ENCODE peak calls at places on chromosomes 4 and X, in four cellular contexts. S, R, V and A are unnamed samples. For H3K4me1, the result is how much of the 10 kb centered on the place peaks cover.

GRCh38 chr4:2402053-2402452 is 16.4 kb downstream of the ZFYVE28 start:
- DNase-seq in V (no peak), S (peak), R (peak), A (no peak)

GRCh38 chr4:42715807-42716482 is 59.0 kb upstream of the ATP8A1 start:
- DNase-seq in R (no peak), V (no peak), S (no peak), A (no peak)

GRCh38 chr4:165133150-165133549 is 20.5 kb upstream of the TMEM192 start:
- DNase-seq in V (no peak), R (no peak), S (no peak), A (no peak)

GRCh38 chr4:150402968-150403367 is 179.0 kb upstream of the MAB21L2 start:
- DNase-seq in V (no peak), S (no peak), R (no peak), A (peak)

GRCh38 chrX:144259054-144259453 is 375.2 kb downstream of the UBE2NL start:
- DNase-seq in S (no peak), V (no peak), R (no peak), A (peak)

GRCh38 chrX:105331244-105331643 is 110.8 kb upstream of the TEX13A start:
- DNase-seq in S (no peak), R (peak), V (no peak), A (no peak)

GRCh38 chr4:80417019-80417418 is 81.5 kb downstream of the CFAP299 start:
- DNase-seq in V (no peak), S (no peak), R (no peak), A (no peak)

GRCh38 chrX:115949900-115950822 is 220.4 kb upstream of the AGTR2 start:
- DNase-seq in R (peak), S (no peak), V (no peak), A (no peak)

GRCh38 chr4:89357346-89357745 is 49.7 kb upstream of the GPRIN3 start:
- DNase-seq in V (no peak), S (no peak), R (no peak), A (no peak)

GRCh38 chr4:128775916-128776315 is 33.6 kb upstream of the JADE1 start:
- DNase-seq in R (no peak), S (no peak), V (no peak), A (no peak)

GRCh38 chr4:25098964-25099843 is 61.0 kb downstream of the SEPSECS start:
- DNase-seq in S (peak), V (no peak), R (peak), A (no peak)

GRCh38 chrX:44669626-44670025 is 127.0 kb upstream of the FUNDC1 start:
- DNase-seq in R (peak), V (no peak), S (no peak), A (no peak)

GRCh38 chrX:131830400-131831184 is 192.5 kb upstream of the STK26 start:
- DNase-seq in V (peak), S (peak), R (peak), A (peak)

GRCh38 chr4:35709080-35709479 is 535.2 kb downstream of the ARAP2 start:
- DNase-seq in S (no peak), R (no peak), V (no peak), A (no peak)

GRCh38 chrX:153226344-153227190 is 47.5 kb downstream of the MAGEA1 start:
- DNase-seq in S (peak), R (peak), V (no peak), A (no peak)

GRCh38 chrX:80648023-80648422 is 161.7 kb downstream of the BRWD3 start:
- DNase-seq in S (no peak), R (peak), V (no peak), A (no peak)

GRCh38 chr4:14700544-14700943 is 301.7 kb upstream of the CPEB2 start:
- DNase-seq in V (no peak), R (no peak), S (no peak), A (no peak)

GRCh38 chrX:38352362-38352761 is at the start of gene OTC:
- DNase-seq in R (no peak), S (no peak), V (no peak), A (no peak)

GRCh38 chr4:164718817-164719216 is 35.1 kb upstream of the SMIM31 start:
- DNase-seq in R (no peak), S (no peak), V (no peak), A (no peak)

GRCh38 chrX:103250977-103251376 is 4.0 kb downstream of the TCEAL8 start:
- DNase-seq in V (no peak), S (peak), R (peak), A (no peak)

GRCh38 chr4:16294455-16294854 is 68.2 kb upstream of the TAPT1 start:
- DNase-seq in V (no peak), S (no peak), R (no peak), A (no peak)

GRCh38 chrX:47751670-47752069 is 85.0 kb upstream of the ZNF81 start:
- DNase-seq in V (no peak), S (peak), R (peak), A (peak)

GRCh38 chr4:149999485-150000074 is 78.7 kb upstream of the DCLK2 start:
- DNase-seq in S (no peak), V (no peak), R (peak), A (peak)

GRCh38 chrX:130091976-130092522 is 18.2 kb downstream of the ELF4 start:
- DNase-seq in S (peak), R (no peak), V (peak), A (peak)

GRCh38 chr4:184475096-184475461 is 729 bp upstream of the IRF2 start:
- DNase-seq in V (peak), S (peak), R (peak), A (peak)

GRCh38 chr4:635851-636627 is 10.7 kb downstream of the PDE6B start:
- DNase-seq in S (no peak), V (no peak), R (no peak), A (no peak)

GRCh38 chr4:101753702-101754101 is 36.8 kb upstream of the BANK1 start:
- DNase-seq in S (no peak), V (no peak), R (no peak), A (no peak)

GRCh38 chr4:147683717-147684700 is at the start of gene PRMT9:
- DNase-seq in V (peak), R (peak), S (peak), A (peak)

GRCh38 chr4:153151535-153152452 is 52.4 kb upstream of the TRIM2 start:
- DNase-seq in V (peak), R (peak), S (peak), A (no peak)

GRCh38 chrX:85611926-85612325 is 232.5 kb upstream of the POF1B start:
- DNase-seq in R (peak), V (no peak), S (no peak), A (peak)

GRCh38 chrX:71053217-71053621 is 14.9 kb downstream of the SNX12 start:
- DNase-seq in V (no peak), R (no peak), S (no peak), A (peak)

DNA sequence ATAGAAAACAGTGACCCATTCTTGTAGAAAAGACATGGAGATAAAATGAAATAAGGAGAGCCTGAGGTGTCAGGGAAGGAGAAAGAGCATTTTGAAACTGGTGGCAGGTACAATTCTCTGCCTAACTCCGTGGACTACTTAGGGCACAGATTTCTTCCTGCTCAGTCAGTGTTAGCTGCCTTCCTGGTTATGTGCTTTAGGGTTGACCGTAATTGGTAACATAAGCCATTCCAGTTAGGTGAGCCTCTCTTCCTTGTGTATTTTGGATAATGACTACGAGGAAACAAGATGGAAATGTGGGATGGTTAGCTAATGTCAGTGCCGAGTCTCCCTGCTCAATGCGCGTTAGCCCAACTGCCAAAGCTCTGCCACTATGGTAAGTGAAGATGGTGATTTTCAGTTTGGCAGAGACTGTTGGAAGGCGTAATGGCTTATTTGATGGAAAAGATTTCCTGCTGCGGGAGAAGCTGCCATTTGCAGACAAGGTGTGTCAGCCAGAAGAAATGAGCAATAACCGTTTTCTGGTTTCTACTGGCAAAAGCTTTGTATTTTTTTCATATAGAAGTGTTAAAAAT is 174.1 kb downstream of the CBR4 start:
- DNase-seq in S (no peak), V (no peak), R (no peak), A (no peak)
- H3K4me1 ChIP-seq in S (under half), V (under half), R (under half), A (under half)

GRCh38 chr4:186689476-186689875 is 34.2 kb downstream of the FAT1 start:
- DNase-seq in V (no peak), R (no peak), S (no peak), A (no peak)
- H3K4me1 ChIP-seq in V (under half), R (half or more), S (under half), A (under half)

GRCh38 chrX:24148535-24149345 is 789 bp upstream of the ZFX start:
- DNase-seq in R (peak), V (peak), S (no peak), A (no peak)
- H3K4me1 ChIP-seq in R (half or more), V (under half), S (under half), A (under half)

DNA sequence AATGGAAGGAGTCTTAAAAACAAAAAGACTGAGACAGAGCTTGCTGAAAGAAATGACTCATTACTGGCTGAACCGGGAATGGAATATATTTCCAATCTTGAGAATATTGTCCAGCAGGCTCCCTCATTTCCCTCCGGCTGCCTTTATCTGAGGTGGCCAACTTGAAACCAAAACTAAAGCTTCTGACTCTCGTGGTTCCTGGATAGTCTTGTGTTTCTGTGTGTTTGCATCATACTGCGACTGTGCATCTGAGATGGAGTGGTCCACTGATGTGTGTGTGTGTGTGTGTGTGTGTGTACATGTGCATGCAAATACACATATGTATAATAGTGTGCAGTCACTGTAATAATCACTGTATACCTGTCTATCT is 145.6 kb upstream of the SCML1 start:
- DNase-seq in V (no peak), S (no peak), R (peak), A (peak)
- H3K4me1 ChIP-seq in V (under half), S (under half), R (under half), A (under half)

GRCh38 chr4:78566834-78567501 is 15.4 kb downstream of the ANXA3 start:
- DNase-seq in V (no peak), S (no peak), R (peak), A (peak)
- H3K4me1 ChIP-seq in V (under half), S (under half), R (half or more), A (under half)

GRCh38 chr4:163649557-163650091 is 155.1 kb downstream of the TMA16 start:
- DNase-seq in V (no peak), S (no peak), R (peak), A (peak)

GRCh38 chr4:163654621-163655020 is 160.1 kb downstream of the TMA16 start:
- DNase-seq in R (peak), S (no peak), V (no peak), A (no peak)

GRCh38 chr4:163651761-163652160 is 157.3 kb downstream of the TMA16 start:
- DNase-seq in V (no peak), R (no peak), S (no peak), A (no peak)
- H3K4me1 ChIP-seq in V (under half), R (under half), S (under half), A (under half)

GRCh38 chr4:158809611-158810486 is 41.0 kb downstream of the FNIP2 start:
- DNase-seq in R (peak), V (no peak), S (no peak), A (peak)
- H3K4me1 ChIP-seq in R (under half), V (under half), S (under half), A (under half)